ENCODE peak calls at places on chromosomes 2 and 18, in five cellular contexts. Z is ELF-1; G is CD4-positive, CD25-positive, alpha-beta regulatory T cell; Y is IMR-90; U is neural progenitor cell. C is an unnamed sample.

GRCh38 chr18:61992285-61992684 is 99.5 kb upstream of the RNF152 start:
- DNase-seq in Z (no peak), G (no peak), Y (peak), U (no peak), C (peak)

GRCh38 chr2:122451040-122451439 is 695.6 kb downstream of the TSN start:
- DNase-seq in Z (peak), G (no peak), Y (peak), U (peak), C (peak)

GRCh38 chr18:35662293-35663062 is 80.9 kb downstream of the GALNT1 start:
- DNase-seq in Z (no peak), G (no peak), Y (no peak), U (no peak), C (no peak)

GRCh38 chr2:229205704-229206103 is 65.4 kb downstream of the PID1 start:
- DNase-seq in Z (no peak), G (no peak), Y (no peak), U (no peak), C (peak)

GRCh38 chr2:120520929-120521912 is 175.3 kb downstream of the INHBB start:
- DNase-seq in Z (peak), G (no peak), Y (peak), U (peak), C (peak)

GRCh38 chr2:162217596-162217995 is 25.6 kb downstream of the FAP start:
- DNase-seq in Z (no peak), G (no peak), Y (peak), U (no peak), C (no peak)

GRCh38 chr2:225041210-225041870 is 928 bp downstream of the DOCK10 start:
- DNase-seq in Z (peak), G (peak), Y (peak), U (peak), C (peak)

GRCh38 chr18:8730080-8730827 is 24.9 kb downstream of the MTCL1 start:
- DNase-seq in Z (no peak), G (no peak), Y (peak), U (no peak), C (peak)

GRCh38 chr18:47174545-47175116 is 1.5 kb downstream of the IER3IP1 start:
- DNase-seq in Z (no peak), G (no peak), Y (no peak), U (no peak), C (no peak)

GRCh38 chr2:50597206-50597605 is 434.7 kb downstream of the NRXN1 start:
- DNase-seq in Z (no peak), G (no peak), Y (no peak), U (no peak), C (no peak)

GRCh38 chr2:23904692-23905091 is 22.2 kb downstream of the ATAD2B start:
- DNase-seq in Z (no peak), G (no peak), Y (peak), U (no peak), C (no peak)